ENCODE peak calls at places on chromosomes 5 and 9, in six cellular contexts. I is GM23248; N is NCI-H524 treated with DMSO at 0.1 percent for 48 hours; G is spleen; T is activated CD4-positive, alpha-beta T cell treated with anti-CD3 and anti-CD28 coated beads for 48 hours; F is Peyer's patch. E is an unnamed sample.

GRCh38 chr9:22203371-22204138 is 194.4 kb upstream of the CDKN2B start:
- DNase-seq in I (peak; percentile 79), N (no peak), G (no peak), T (no peak), F (no peak), E (peak; percentile 54)

GRCh38 chr5:95925939-95926338 is 35.7 kb downstream of the ELL2 start:
- DNase-seq in I (no peak), N (no peak), G (no peak), T (no peak), F (no peak), E (no peak)

GRCh38 chr5:142237707-142238106 is 87.1 kb downstream of the SPRY4 start:
- DNase-seq in I (no peak), N (no peak), G (no peak), T (no peak), F (no peak), E (no peak)

GRCh38 chr9:126298319-126298801 is 28.3 kb upstream of the MVB12B start:
- DNase-seq in I (no peak), N (no peak), G (no peak), T (no peak), F (no peak), E (no peak)

GRCh38 chr5:65184780-65185179 is 296.9 kb downstream of the ADAMTS6 start:
- DNase-seq in I (no peak), N (no peak), G (no peak), T (no peak), F (no peak), E (no peak)

GRCh38 chr9:135714242-135715055 is 12.5 kb downstream of the KCNT1 start:
- DNase-seq in I (no peak), N (no peak), G (no peak), T (no peak), F (no peak), E (no peak)

GRCh38 chr9:79289856-79290255 is 281.9 kb upstream of the TLE4 start:
- DNase-seq in I (peak; percentile 23), N (no peak), G (no peak), T (no peak), F (no peak), E (peak; percentile 6)

GRCh38 chr5:4295663-4296339 is 700.2 kb downstream of the IRX1 start:
- DNase-seq in I (peak; percentile 6), N (peak; percentile 35), G (no peak), T (peak; percentile 2), F (no peak), E (no peak)

GRCh38 chr9:97982719-97983523 is at the start of gene ANP32B:
- DNase-seq in I (peak; percentile 98), N (peak; percentile 31), G (peak; percentile 99), T (peak; percentile 97), F (peak; percentile 94), E (peak; percentile 89)

GRCh38 chr5:123819818-123820217 is 307.8 kb downstream of the CSNK1G3 start:
- DNase-seq in I (peak; percentile 60), N (no peak), G (no peak), T (no peak), F (no peak), E (peak; percentile 93)

GRCh38 chr5:54608423-54609085 is 91.0 kb downstream of the SNX18 start:
- DNase-seq in I (peak; percentile 33), N (no peak), G (no peak), T (no peak), F (no peak), E (peak; percentile 63)

GRCh38 chr9:79570449-79571308 is 1.1 kb upstream of the TLE4 start:
- DNase-seq in I (peak; percentile 77), N (no peak), G (peak; percentile 95), T (peak; percentile 68), F (peak; percentile 57), E (peak; percentile 63)

GRCh38 chr5:174423538-174423937 is 300.8 kb upstream of the MSX2 start:
- DNase-seq in I (no peak), N (no peak), G (no peak), T (no peak), F (no peak), E (no peak)

GRCh38 chr9:130873966-130874365 is 22.6 kb downstream of the QRFP start:
- DNase-seq in I (no peak), N (no peak), G (no peak), T (no peak), F (no peak), E (no peak)

GRCh38 chr9:94996638-94997037 is 270.1 kb downstream of the AOPEP start:
- DNase-seq in I (no peak), N (no peak), G (no peak), T (no peak), F (no peak), E (no peak)

GRCh38 chr5:174229640-174230350 is 184.3 kb downstream of the NSG2 start:
- DNase-seq in I (peak; percentile 16), N (no peak), G (no peak), T (no peak), F (no peak), E (peak; percentile 4)

GRCh38 chr5:166909926-166910325 is 1381.5 kb upstream of the WWC1 start:
- DNase-seq in I (no peak), N (no peak), G (no peak), T (no peak), F (no peak), E (no peak)

GRCh38 chr5:74185599-74185998 is 454.9 kb downstream of the ENC1 start:
- DNase-seq in I (no peak), N (no peak), G (no peak), T (no peak), F (no peak), E (no peak)

GRCh38 chr9:5389109-5389732 is 48.5 kb downstream of the PLGRKT start:
- DNase-seq in I (peak; percentile 82), N (no peak), G (no peak), T (peak; percentile 44), F (no peak), E (peak; percentile 91)

GRCh38 chr5:33364406-33364805 is 76.4 kb upstream of the TARS1 start:
- DNase-seq in I (no peak), N (no peak), G (no peak), T (no peak), F (no peak), E (no peak)